ENCODE peak calls at places on chromosomes 1 and 21, in six cellular contexts. I, Z, H, Q, A and P are unnamed samples.

GRCh38 chr1:207404849-207405525 is 49.1 kb upstream of the CR2 start:
- DNase-seq in H (peak; percentile 86), A (peak; percentile 78), Q (peak; percentile 93), I (peak; percentile 78), Z (peak; percentile 65), P (peak; percentile 70)

GRCh38 chr1:172770081-172770480 is 111.2 kb downstream of the FASLG start:
- DNase-seq in Z (no peak), H (no peak), Q (no peak), A (no peak), I (no peak), P (no peak)

GRCh38 chr1:164565356-164565755 is 6.4 kb downstream of the PBX1 start:
- DNase-seq in Q (no peak), A (peak; percentile 66), I (no peak), H (peak; percentile 41), Z (no peak), P (peak; percentile 28)

GRCh38 chr1:11692899-11693590 is 1.5 kb downstream of the DRAXIN start:
- DNase-seq in Z (peak; percentile 71), H (peak; percentile 95), Q (peak; percentile 93), A (no peak), I (no peak), P (peak; percentile 13)

GRCh38 chr1:145857170-145857569 is 1.7 kb downstream of the PIAS3 start:
- DNase-seq in Q (no peak), I (no peak), H (no peak), Z (no peak), A (no peak), P (no peak)

GRCh38 chr1:244836135-244836521 is 670 bp downstream of the COX20 start:
- DNase-seq in I (peak; percentile 45), A (peak; percentile 44), Z (no peak), H (peak; percentile 60), Q (peak; percentile 50), P (peak; percentile 27)

GRCh38 chr21:33642896-33643657 is 776 bp downstream of the ITSN1 start:
- DNase-seq in Q (peak; percentile 38), Z (no peak), A (peak; percentile 64), I (peak; percentile 19), H (peak; percentile 57), P (peak; percentile 60)

GRCh38 chr21:37032293-37032692 is 25.8 kb downstream of the RIPPLY3 start:
- DNase-seq in H (no peak), Z (no peak), A (no peak), I (no peak), Q (no peak), P (no peak)

GRCh38 chr1:220321758-220322157 is 49.5 kb upstream of the RAB3GAP2 start:
- DNase-seq in I (no peak), Z (no peak), A (peak; percentile 8), Q (no peak), H (no peak), P (no peak)

GRCh38 chr21:34990842-34991241 is 58.3 kb downstream of the RUNX1 start:
- DNase-seq in Q (no peak), Z (no peak), H (no peak), I (no peak), A (no peak), P (no peak)

GRCh38 chr1:21295059-21295401 is 4.8 kb upstream of the ECE1 start:
- DNase-seq in I (no peak), Q (peak; percentile 33), A (no peak), H (peak; percentile 57), Z (peak; percentile 42), P (no peak)

GRCh38 chr1:168811213-168811612 is 82.2 kb upstream of the DPT start:
- DNase-seq in H (peak; percentile 17), Z (no peak), Q (no peak), A (no peak), I (no peak), P (no peak)

GRCh38 chr1:32954183-32954582 is 10.4 kb downstream of the RNF19B start:
- DNase-seq in H (peak; percentile 48), I (no peak), A (no peak), Q (peak; percentile 95), Z (peak; percentile 28), P (no peak)

GRCh38 chr21:41846033-41846317 is 33.2 kb downstream of the PRDM15 start:
- DNase-seq in Q (no peak), I (no peak), Z (no peak), A (no peak), H (no peak), P (no peak)

GRCh38 chr1:5297878-5298239 is 643.5 kb downstream of the AJAP1 start:
- DNase-seq in H (no peak), A (no peak), Q (no peak), I (no peak), Z (no peak), P (no peak)
- TF ChIP-seq EZH2phosphoT487 in H (no peak), A (no peak), Q (no peak), I (no peak), Z (no peak), P (no peak)

DNA sequence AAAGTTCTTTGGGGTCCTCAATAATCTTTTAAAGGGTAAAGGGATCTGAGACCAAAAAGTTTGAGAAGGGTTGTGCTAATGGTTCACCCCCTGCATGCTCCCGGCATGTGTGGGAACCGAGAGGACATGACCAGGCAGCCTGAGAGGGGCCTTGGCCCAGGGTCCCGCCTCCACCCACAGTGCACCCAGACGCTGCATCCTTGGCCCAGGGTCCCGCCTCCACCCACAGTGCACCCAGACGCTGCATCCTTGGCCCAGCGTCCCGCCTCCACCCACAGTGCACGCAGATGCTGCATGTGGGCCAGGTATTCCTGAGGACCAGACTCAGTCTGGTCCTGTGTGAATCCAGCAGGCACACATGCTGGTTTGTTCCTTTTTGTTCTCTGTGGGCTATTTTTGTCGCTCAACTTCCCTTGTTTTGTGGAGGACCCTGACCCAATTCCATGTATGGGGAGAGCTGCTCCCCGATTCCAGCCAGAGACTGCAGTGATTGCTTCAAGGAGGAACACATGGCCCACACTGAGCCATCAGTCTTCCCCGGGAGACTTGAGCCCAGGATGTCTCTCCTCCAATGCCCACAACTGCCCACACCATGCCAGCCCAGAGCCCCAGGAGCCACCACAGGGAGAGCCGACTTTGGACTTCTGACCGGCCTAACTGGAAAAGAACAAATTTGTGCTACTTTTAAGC is 3.5 kb downstream of the NPHP4 start:
- DNase-seq in I (no peak), A (no peak), Z (no peak), H (no peak), Q (no peak), P (no peak)
- TF ChIP-seq EZH2phosphoT487 in I (no peak), A (no peak), Z (no peak), H (no peak), Q (no peak), P (no peak)

GRCh38 chr1:185467125-185467524 is 150.1 kb upstream of the IVNS1ABP start:
- DNase-seq in Q (no peak), H (no peak), Z (no peak), A (no peak), I (no peak), P (no peak)
- TF ChIP-seq EZH2phosphoT487 in Q (no peak), H (no peak), Z (no peak), A (no peak), I (no peak), P (no peak)

GRCh38 chr21:28100366-28100765 is 892.3 kb downstream of the LTN1 start:
- DNase-seq in Z (no peak), Q (no peak), I (no peak), H (no peak), A (no peak), P (no peak)

GRCh38 chr21:28104346-28104745 is 888.3 kb downstream of the LTN1 start:
- DNase-seq in Q (no peak), A (no peak), Z (no peak), I (no peak), H (no peak), P (no peak)

DNA sequence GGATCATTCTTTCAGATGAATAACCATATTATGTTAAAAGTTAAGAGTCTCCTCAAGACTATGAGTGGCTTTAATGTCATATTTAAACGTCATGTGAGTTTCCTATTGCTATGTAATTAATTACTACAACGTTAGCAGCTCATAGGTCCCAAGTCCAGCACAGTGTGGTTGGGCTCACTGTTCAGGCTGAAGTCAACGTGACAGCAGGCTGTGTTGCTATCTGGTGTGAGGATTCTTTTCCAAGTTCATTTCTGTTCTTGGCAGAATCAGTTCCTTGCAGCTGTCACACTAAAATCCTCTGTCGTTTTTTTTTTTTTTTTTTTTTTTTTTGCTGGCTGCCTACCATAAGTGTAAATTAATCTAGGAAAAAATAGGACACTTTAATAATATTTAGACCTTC is 893.4 kb downstream of the LTN1 start:
- DNase-seq in Q (no peak), I (no peak), Z (no peak), H (no peak), A (no peak), P (no peak)
- TF ChIP-seq EZH2phosphoT487 in Q (no peak), I (no peak), Z (no peak), H (no peak), A (no peak), P (no peak)

GRCh38 chr1:94922756-94923465 is 4.0 kb downstream of the CNN3 start:
- DNase-seq in A (no peak), H (peak; percentile 76), I (no peak), Q (no peak), Z (no peak), P (peak; percentile 40)
- TF ChIP-seq EZH2phosphoT487 in A (no peak), H (no peak), I (no peak), Q (no peak), Z (no peak), P (no peak)

GRCh38 chr1:56436912-56437403 is 142.4 kb downstream of the PLPP3 start:
- DNase-seq in H (no peak), A (peak; percentile 90), Z (no peak), I (no peak), Q (no peak), P (peak; percentile 95)

GRCh38 chr1:56438901-56439551 is 140.3 kb downstream of the PLPP3 start:
- DNase-seq in I (no peak), Q (no peak), A (no peak), Z (no peak), H (no peak), P (no peak)

GRCh38 chr1:56439610-56440264 is 139.6 kb downstream of the PLPP3 start:
- DNase-seq in Q (no peak), A (no peak), H (no peak), Z (no peak), I (no peak), P (no peak)

GRCh38 chr1:56436338-56436695 is 143.0 kb downstream of the PLPP3 start:
- DNase-seq in Q (no peak), Z (no peak), I (no peak), A (no peak), H (no peak), P (no peak)

GRCh38 chr1:56437959-56438358 is 141.4 kb downstream of the PLPP3 start:
- DNase-seq in H (peak; percentile 27), Z (no peak), I (no peak), A (peak; percentile 35), Q (peak; percentile 70), P (no peak)
- TF ChIP-seq EZH2phosphoT487 in H (no peak), Z (no peak), I (no peak), A (no peak), Q (no peak), P (no peak)